ENCODE peak calls at places on chromosome 7, in four cellular contexts. G is SK-N-SH, Q is HEK293T, Y is K562. X is an unnamed sample.

GRCh38 chr7:133797818-133798485 is 329.2 kb upstream of the LRGUK start:
- DNase-seq in G (no peak), Q (no peak), Y (no peak), X (no peak)

GRCh38 chr7:18437086-18437485 is 58.5 kb upstream of the HDAC9 start:
- DNase-seq in Y (no peak), G (no peak), Q (no peak), X (no peak)

GRCh38 chr7:29377718-29378117 is 183.1 kb downstream of the CHN2 start:
- DNase-seq in Q (no peak), Y (no peak), G (no peak), X (no peak)

GRCh38 chr7:103952408-103952807 is 37.0 kb downstream of the RELN start:
- DNase-seq in Q (no peak), G (no peak), Y (no peak), X (no peak)

GRCh38 chr7:32616625-32617024 is 121.3 kb downstream of the AVL9 start:
- DNase-seq in Q (no peak), Y (peak; percentile 20), G (no peak), X (no peak)

GRCh38 chr7:121945066-121945848 is 72.3 kb downstream of the PTPRZ1 start:
- DNase-seq in Y (no peak), G (no peak), Q (no peak), X (no peak)

GRCh38 chr7:131359136-131359776 is 31.6 kb downstream of the MKLN1 start:
- DNase-seq in Y (no peak), Q (no peak), G (no peak), X (no peak)

GRCh38 chr7:128833148-128833938 is 3.1 kb downstream of the FLNC start:
- DNase-seq in Y (peak; percentile 95), G (peak; percentile 60), Q (no peak), X (no peak)

GRCh38 chr7:144452064-144452463 is 48.6 kb upstream of the NOBOX start:
- DNase-seq in Y (no peak), G (no peak), Q (no peak), X (no peak)

GRCh38 chr7:22697322-22697859 is 29.6 kb upstream of the IL6 start:
- DNase-seq in Y (no peak), G (no peak), Q (no peak), X (no peak)

GRCh38 chr7:16223963-16224707 is 197.2 kb downstream of the CRPPA start:
- DNase-seq in G (no peak), Q (no peak), Y (no peak), X (no peak)

GRCh38 chr7:16730937-16731336 is 22.6 kb upstream of the TSPAN13 start:
- DNase-seq in Y (no peak), Q (no peak), G (no peak), X (no peak)

GRCh38 chr7:114481995-114482394 is 67.4 kb downstream of the FOXP2 start:
- DNase-seq in Q (no peak), Y (no peak), G (no peak), X (no peak)

GRCh38 chr7:116128139-116128538 is 82.2 kb upstream of the TES start:
- DNase-seq in Y (no peak), Q (no peak), G (no peak), X (no peak)

GRCh38 chr7:72446566-72447462 is 34.7 kb upstream of the CALN1 start:
- DNase-seq in Y (no peak), G (no peak), Q (no peak), X (no peak)

GRCh38 chr7:139828880-139829653 is at the start of gene TBXAS1:
- DNase-seq in G (no peak), Y (no peak), Q (no peak), X (no peak)

GRCh38 chr7:74452748-74453320 is 872 bp upstream of the GTF2IRD1 start:
- DNase-seq in Q (no peak), G (peak; percentile 83), Y (peak; percentile 40), X (peak; percentile 65)
- TF ChIP-seq FOXM1 in Q (no peak), G (no peak), Y (no peak), X (no peak)

GRCh38 chr7:2757904-2758672 is 70.1 kb downstream of the AMZ1 start:
- DNase-seq in Y (peak; percentile 70), G (peak; percentile 80), Q (peak; percentile 55), X (peak; percentile 90)
- TF ChIP-seq FOXM1 in Y (peak; percentile 63), G (no peak), Q (no peak), X (no peak)

GRCh38 chr7:51593638-51594037 is 277.0 kb upstream of the COBL start:
- DNase-seq in G (no peak), Q (no peak), Y (no peak), X (no peak)
- TF ChIP-seq FOXM1 in G (no peak), Q (no peak), Y (no peak), X (no peak)

DNA sequence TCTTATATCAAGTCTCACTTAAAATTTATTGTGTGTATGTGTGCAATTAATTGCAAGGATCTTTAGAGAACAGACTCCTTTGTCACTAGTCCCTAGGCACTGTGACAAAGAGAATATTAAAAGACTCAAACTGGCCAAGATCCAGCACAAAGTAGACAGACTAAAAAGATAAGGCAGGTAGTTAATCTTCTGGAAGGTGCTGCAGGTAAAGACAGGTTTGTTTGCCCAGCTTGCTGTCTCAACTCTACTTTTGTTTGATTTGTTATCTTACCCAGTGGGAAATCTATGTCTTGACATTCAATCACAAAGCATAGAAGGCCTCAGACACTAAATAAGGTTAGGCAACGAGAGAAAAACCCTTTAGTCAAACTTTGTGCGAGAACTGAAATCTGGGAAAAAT is 807.9 kb upstream of the LRRN3 start:
- DNase-seq in Y (no peak), Q (no peak), G (no peak), X (no peak)
- TF ChIP-seq FOXM1 in Y (no peak), Q (no peak), G (no peak), X (no peak)

DNA sequence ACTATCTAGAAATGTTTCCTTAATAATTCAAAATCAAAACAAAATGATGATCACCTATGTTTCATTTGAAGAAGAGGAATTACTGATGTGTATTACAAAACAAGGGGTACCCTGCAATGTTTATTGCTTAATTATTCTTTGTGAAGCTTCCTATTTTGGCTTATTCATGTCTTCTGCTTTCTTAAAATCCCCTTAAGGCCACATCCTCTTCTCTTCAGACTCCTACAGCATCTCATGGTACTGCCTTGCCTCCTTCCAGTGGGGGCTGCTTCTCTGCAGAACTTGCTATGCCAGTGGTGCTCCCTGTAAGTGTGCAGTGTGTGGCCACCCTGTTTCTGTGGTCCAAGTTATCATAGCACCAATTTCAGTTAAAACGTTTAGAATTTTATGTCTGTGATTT is 35.0 kb downstream of the CCDC146 start:
- DNase-seq in G (no peak), Q (no peak), Y (no peak), X (no peak)
- TF ChIP-seq FOXM1 in G (no peak), Q (no peak), Y (no peak), X (no peak)

DNA sequence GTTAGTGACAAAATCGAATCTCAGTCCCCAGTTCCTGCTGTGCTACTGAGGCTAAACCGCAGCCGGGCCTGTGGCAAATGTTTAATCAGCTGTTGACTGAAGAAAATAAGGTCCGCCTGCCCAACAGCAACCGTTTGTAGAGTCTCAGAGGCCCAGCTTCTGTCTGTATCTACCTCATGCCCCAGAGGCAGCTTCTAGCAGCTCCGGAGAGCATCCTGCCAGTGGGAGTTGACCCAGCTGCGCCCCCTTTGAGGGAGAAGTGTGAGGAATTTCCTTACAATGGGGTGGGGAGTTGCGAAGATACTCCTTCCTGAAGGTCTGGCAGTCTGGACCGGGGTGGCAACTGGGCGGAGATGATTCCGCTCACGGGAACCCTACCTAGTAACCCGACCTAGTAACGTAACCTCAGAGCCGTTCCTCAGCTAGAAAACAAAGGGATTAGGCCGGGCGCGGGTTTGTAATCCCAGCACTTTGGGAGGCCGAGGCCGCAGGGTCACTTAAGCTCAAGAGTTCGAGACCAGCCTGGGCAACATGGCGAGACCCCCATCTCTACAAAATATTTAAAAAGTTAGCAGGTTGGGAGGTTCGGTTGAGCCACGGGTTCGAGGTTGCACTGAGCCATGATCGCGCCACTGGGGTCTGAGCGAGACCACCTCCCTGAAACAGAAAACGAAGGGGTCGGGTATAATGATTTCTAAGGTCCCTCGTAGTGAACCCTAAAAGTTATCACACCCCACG is 846 bp upstream of the ZNF775 start:
- DNase-seq in Y (peak; percentile 73), G (peak; percentile 75), Q (peak; percentile 59), X (peak; percentile 82)
- TF ChIP-seq FOXM1 in Y (no peak), G (peak; percentile 22), Q (no peak), X (no peak)

GRCh38 chr7:28093617-28094232 is 86.9 kb downstream of the JAZF1 start:
- DNase-seq in G (peak; percentile 72), Y (peak; percentile 46), Q (peak; percentile 61), X (peak; percentile 23)
- TF ChIP-seq FOXM1 in G (no peak), Y (no peak), Q (no peak), X (no peak)

DNA sequence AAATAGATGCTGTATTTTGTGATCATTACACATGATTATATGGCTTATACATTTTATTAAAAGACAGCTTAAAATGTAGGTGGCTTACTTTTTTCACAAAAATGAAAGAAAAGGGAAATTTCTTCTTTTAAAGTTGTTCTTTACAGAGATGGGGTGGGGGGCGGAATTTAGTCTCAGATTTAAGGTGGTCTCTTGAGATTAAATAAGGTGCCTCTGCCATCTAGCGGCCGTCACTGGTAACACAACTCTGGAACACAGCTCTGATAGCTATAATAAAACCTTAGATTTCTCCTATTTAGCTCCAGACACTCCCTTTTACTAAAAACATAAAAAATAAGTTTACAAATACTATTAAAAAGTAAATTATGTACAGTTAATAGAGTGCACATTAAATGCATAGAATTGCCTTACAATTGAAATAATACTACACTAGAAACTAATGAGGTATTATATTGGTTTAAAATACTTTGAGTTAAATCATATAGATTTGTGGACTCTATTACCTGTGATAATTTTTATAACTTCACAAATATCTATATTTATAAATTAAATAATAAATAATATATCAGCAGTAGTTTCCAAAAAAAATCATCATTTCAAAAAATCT is 210.9 kb downstream of the DGKB start:
- DNase-seq in G (peak; percentile 59), Q (no peak), Y (peak; percentile 43), X (peak; percentile 1)
- TF ChIP-seq FOXM1 in G (no peak), Q (no peak), Y (no peak), X (no peak)

DNA sequence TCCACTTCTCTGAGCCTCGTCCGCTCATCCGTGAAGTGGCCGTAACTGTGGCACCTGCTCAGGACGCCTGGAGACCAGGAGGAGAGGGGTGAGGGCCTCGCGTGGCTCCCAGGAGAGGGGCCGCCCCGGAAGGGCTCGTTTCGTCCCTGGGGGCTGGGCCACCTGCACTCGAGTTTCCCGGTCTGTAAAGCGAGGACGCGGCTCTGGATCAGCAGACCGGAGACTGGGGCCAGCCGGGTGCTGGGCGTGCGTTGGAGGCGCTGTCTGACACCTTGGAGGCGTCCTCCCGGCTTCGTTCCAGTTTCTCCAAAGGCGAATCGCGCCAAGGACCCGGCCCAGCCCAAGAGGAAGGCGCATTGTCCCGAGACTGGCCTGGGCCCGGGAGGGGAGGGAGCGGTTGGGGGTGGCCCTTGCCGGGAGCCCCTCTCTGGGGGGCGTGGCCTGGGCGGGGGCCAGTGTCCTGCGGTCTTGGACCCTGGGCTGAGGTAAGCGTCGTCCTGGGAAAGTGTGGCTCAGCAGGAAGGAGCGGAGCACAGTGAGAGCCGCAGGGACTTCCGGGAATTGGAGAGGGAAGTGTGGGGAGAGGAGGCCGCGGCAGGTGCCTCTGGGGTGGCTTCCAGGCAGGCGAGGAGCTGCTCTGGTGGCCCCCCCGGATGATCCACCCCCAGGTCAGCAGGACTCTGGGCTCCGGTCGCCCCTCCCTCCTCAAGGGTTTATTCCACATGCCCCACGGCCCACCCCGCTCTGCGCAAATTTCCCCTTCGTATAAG is 89.7 kb downstream of the FOXL3 start:
- DNase-seq in Q (no peak), G (peak; percentile 42), Y (peak; percentile 49), X (no peak)
- TF ChIP-seq FOXM1 in Q (no peak), G (no peak), Y (no peak), X (no peak)